ENCODE peak calls at places on chromosome 6, in five cellular contexts. E is kidney; S is breast epithelium; D is CD4-positive, CD25-positive, alpha-beta regulatory T cell; J is transverse colon. T is an unnamed sample.

GRCh38 chr6:126337323-126337722 is 2.6 kb upstream of the CENPW start:
- DNase-seq in E (no peak), S (no peak), D (no peak), J (no peak), T (peak; percentile 26)

GRCh38 chr6:150395388-150396009 is 26.7 kb downstream of the IYD start:
- DNase-seq in E (no peak), S (no peak), D (no peak), J (peak; percentile 35), T (peak; percentile 82)

GRCh38 chr6:85127696-85128225 is 322.1 kb upstream of the NT5E start:
- DNase-seq in E (no peak), S (no peak), D (no peak), J (no peak), T (no peak)

GRCh38 chr6:138278326-138278725 is 60.0 kb upstream of the PBOV1 start:
- DNase-seq in E (no peak), S (no peak), D (no peak), J (no peak), T (peak; percentile 50)

GRCh38 chr6:89242574-89243330 is 25.6 kb upstream of the GABRR1 start:
- DNase-seq in E (no peak), S (no peak), D (no peak), J (peak; percentile 12), T (peak; percentile 72)

GRCh38 chr6:7468382-7469081 is 72.9 kb upstream of the DSP start:
- DNase-seq in E (no peak), S (no peak), D (no peak), J (no peak), T (peak; percentile 63)

GRCh38 chr6:107977283-107977682 is 19.3 kb upstream of the SEC63 start:
- DNase-seq in E (no peak), S (no peak), D (no peak), J (no peak), T (peak; percentile 40)

GRCh38 chr6:84220809-84221409 is 6.5 kb downstream of the CEP162 start:
- DNase-seq in E (no peak), S (no peak), D (no peak), J (no peak), T (peak; percentile 27)

GRCh38 chr6:14282854-14283505 is 165.4 kb downstream of the CD83 start:
- DNase-seq in E (no peak), S (no peak), D (no peak), J (no peak), T (no peak)

GRCh38 chr6:125100018-125100652 is 53.4 kb upstream of the TPD52L1 start:
- DNase-seq in E (peak; percentile 31), S (no peak), D (no peak), J (no peak), T (no peak)

GRCh38 chr6:42452171-42453026 is 673 bp upstream of the TRERF1 start:
- DNase-seq in E (peak; percentile 93), S (peak; percentile 73), D (peak; percentile 20), J (peak; percentile 80), T (peak; percentile 89)

GRCh38 chr6:112038268-112038667 is 15.6 kb upstream of the CCN6 start:
- DNase-seq in E (no peak), S (no peak), D (no peak), J (no peak), T (no peak)

GRCh38 chr6:40585661-40586269 is 1.4 kb downstream of the LRFN2 start:
- DNase-seq in E (no peak), S (no peak), D (no peak), J (no peak), T (no peak)

GRCh38 chr6:9540126-9540525 is 874.7 kb downstream of the TFAP2A start:
- DNase-seq in E (no peak), S (no peak), D (no peak), J (no peak), T (no peak)

GRCh38 chr6:42316981-42317380 is 99.3 kb upstream of the MRPS10 start:
- DNase-seq in E (no peak), S (no peak), D (no peak), J (no peak), T (no peak)

GRCh38 chr6:136791296-136792065 is 796 bp downstream of the MAP3K5 start:
- DNase-seq in E (peak; percentile 92), S (no peak), D (peak; percentile 29), J (peak; percentile 76), T (peak; percentile 71)

GRCh38 chr6:91241946-91242613 is 655.2 kb upstream of the MAP3K7 start:
- DNase-seq in E (no peak), S (no peak), D (no peak), J (no peak), T (no peak)

GRCh38 chr6:157194643-157195042 is 128.7 kb downstream of the TMEM242 start:
- DNase-seq in E (no peak), S (no peak), D (no peak), J (no peak), T (no peak)
- H3K27ac ChIP-seq in E (no peak overlapping the region), S (peak overlapping the region; percentile 50), D (no peak overlapping the region), J (no peak overlapping the region), T (peak overlapping the region; percentile 6)

DNA sequence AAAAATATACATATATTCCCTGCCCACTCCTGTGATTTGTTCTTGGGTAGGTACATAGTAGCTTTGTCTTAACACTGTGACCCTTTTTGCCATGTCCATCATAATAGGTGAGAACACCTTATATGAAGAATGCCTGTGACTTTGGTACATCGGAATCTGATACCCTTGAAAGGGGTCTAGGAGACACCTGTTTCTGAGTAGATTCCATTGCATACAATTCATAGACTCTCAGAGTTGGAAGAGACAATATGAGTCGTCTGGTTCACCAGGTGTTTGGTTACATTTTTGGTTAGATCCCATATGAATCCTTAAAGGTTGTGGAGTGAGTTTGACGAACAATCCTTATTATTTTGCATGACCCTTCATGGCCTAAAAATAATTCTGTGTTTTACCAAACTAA is 36.3 kb downstream of the RNF144B start:
- DNase-seq in E (no peak), S (no peak), D (no peak), J (no peak), T (no peak)
- H3K27ac ChIP-seq in E (no peak overlapping the region), S (no peak overlapping the region), D (no peak overlapping the region), J (no peak overlapping the region), T (no peak overlapping the region)

DNA sequence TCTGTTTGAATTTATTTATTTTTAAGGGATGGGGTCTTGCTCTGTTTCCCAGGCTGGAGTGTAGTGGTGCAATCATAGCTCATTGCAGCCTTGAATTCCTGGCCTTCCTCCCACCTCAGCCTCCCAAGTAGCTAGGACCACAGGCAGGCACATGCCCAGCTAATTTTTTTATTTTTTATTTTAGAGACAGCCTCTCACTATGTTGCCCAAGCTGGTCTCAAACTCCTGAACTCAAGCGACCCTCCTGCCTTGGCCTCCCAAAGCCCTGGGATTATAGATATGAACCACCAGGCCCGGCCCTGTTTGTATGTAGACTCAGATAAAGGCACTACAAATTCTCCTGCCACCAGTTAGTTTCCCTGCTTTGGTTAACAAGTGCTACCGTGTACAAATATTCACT is 142.9 kb upstream of the SOX4 start:
- DNase-seq in E (no peak), S (no peak), D (no peak), J (no peak), T (no peak)
- H3K27ac ChIP-seq in E (no peak overlapping the region), S (no peak overlapping the region), D (no peak overlapping the region), J (no peak overlapping the region), T (peak overlapping the region; percentile 3)

GRCh38 chr6:28709478-28710349 is 184.0 kb downstream of the GPX5 start:
- DNase-seq in E (no peak), S (no peak), D (no peak), J (no peak), T (no peak)
- H3K27ac ChIP-seq in E (no peak overlapping the region), S (no peak overlapping the region), D (no peak overlapping the region), J (no peak overlapping the region), T (peak overlapping the region; percentile 18)

GRCh38 chr6:134531611-134532010 is 213.7 kb upstream of the SGK1 start:
- DNase-seq in E (no peak), S (no peak), D (no peak), J (no peak), T (no peak)
- H3K27ac ChIP-seq in E (no peak overlapping the region), S (no peak overlapping the region), D (no peak overlapping the region), J (no peak overlapping the region), T (no peak overlapping the region)